ENCODE peak calls at places on chromosomes 1 and 21, in four cellular contexts. I is ovary, Z is sigmoid colon, C is SK-N-MC. K is an unnamed sample.
A peak's percentile ranks its signal among the peaks of the same experiment; 100 is the strongest.

GRCh38 chr21:46264690-46265144 is 20.7 kb downstream of the MCM3AP start:
- DNase-seq in I (no peak), Z (no peak), C (no peak), K (no peak)

GRCh38 chr1:53601867-53602266 is 137.1 kb downstream of the GLIS1 start:
- DNase-seq in I (no peak), Z (peak; percentile 38), C (no peak), K (no peak)

GRCh38 chr1:54342764-54343687 is 63.2 kb downstream of the SSBP3 start:
- DNase-seq in I (no peak), Z (no peak), C (no peak), K (no peak)

GRCh38 chr1:29803486-29803885 is 567.2 kb downstream of the PTPRU start:
- DNase-seq in I (no peak), Z (no peak), C (no peak), K (peak; percentile 5)

GRCh38 chr1:50080904-50081586 is 27.7 kb upstream of the ELAVL4 start:
- DNase-seq in I (no peak), Z (no peak), C (no peak), K (peak; percentile 20)

GRCh38 chr1:111290640-111291039 is at the start of gene CHIA:
- DNase-seq in I (no peak), Z (no peak), C (no peak), K (no peak)

GRCh38 chr1:232018512-232019340 is 392.1 kb downstream of the DISC1 start:
- DNase-seq in I (no peak), Z (no peak), C (no peak), K (no peak)

GRCh38 chr1:24149854-24150227 is 6.9 kb upstream of the IL22RA1 start:
- DNase-seq in I (no peak), Z (no peak), C (no peak), K (no peak)

GRCh38 chr1:26820784-26821269 is 5.7 kb upstream of the ZDHHC18 start:
- DNase-seq in I (no peak), Z (no peak), C (no peak), K (no peak)

GRCh38 chr1:223765719-223766340 is 53.5 kb downstream of the CAPN2 start:
- DNase-seq in I (no peak), Z (no peak), C (no peak), K (no peak)

GRCh38 chr1:30955448-30956015 is 47.0 kb upstream of the SDC3 start:
- DNase-seq in I (no peak), Z (no peak), C (no peak), K (no peak)

K was measured in HEK293T.